ENCODE peak calls at places on chromosomes 2 and 18, in five cellular contexts. J is H1, L is HepG2, U is WTC11, K is GM23338. H is an unnamed sample.

GRCh38 chr2:117801826-117802225 is 12.7 kb upstream of the DDX18 start:
- DNase-seq in U (no peak), K (no peak), L (no peak), J (no peak), H (no peak)

GRCh38 chr2:70902067-70902442 is 33.6 kb upstream of the ATP6V1B1 start:
- DNase-seq in L (peak; percentile 50), U (no peak), J (no peak), K (no peak), H (no peak)

GRCh38 chr2:47437287-47437686 is 34.3 kb downstream of the MSH2 start:
- DNase-seq in K (peak; percentile 31), U (no peak), L (no peak), J (no peak), H (peak; percentile 10)

GRCh38 chr2:223477318-223477717 is 124.8 kb downstream of the SCG2 start:
- DNase-seq in U (no peak), L (no peak), J (no peak), K (no peak), H (no peak)

GRCh38 chr2:123993728-123994323 is 31.3 kb upstream of the CNTNAP5 start:
- DNase-seq in U (peak; percentile 63), J (peak; percentile 53), L (peak; percentile 20), K (peak; percentile 78), H (peak; percentile 16)

GRCh38 chr2:55490554-55490953 is 29.0 kb upstream of the CFAP36 start:
- DNase-seq in J (no peak), K (peak; percentile 68), U (no peak), L (peak; percentile 65), H (peak; percentile 44)

GRCh38 chr18:23716516-23716915 is 27.3 kb downstream of the LAMA3 start:
- DNase-seq in L (no peak), J (no peak), U (peak; percentile 30), K (peak; percentile 43), H (no peak)

GRCh38 chr18:63119647-63120046 is 199.9 kb downstream of the BCL2 start:
- DNase-seq in L (peak; percentile 6), U (peak; percentile 51), J (no peak), K (peak; percentile 66), H (no peak)

GRCh38 chr2:65142515-65142914 is 12.6 kb upstream of the RAB1A start:
- DNase-seq in U (no peak), K (no peak), L (no peak), J (no peak), H (no peak)

GRCh38 chr2:236972491-236973379 is 113.0 kb upstream of the COPS8 start:
- DNase-seq in K (peak; percentile 31), L (peak; percentile 76), J (no peak), U (peak; percentile 39), H (no peak)

GRCh38 chr2:236974206-236974605 is 111.5 kb upstream of the COPS8 start:
- DNase-seq in J (no peak), K (no peak), U (no peak), L (no peak), H (no peak)

GRCh38 chr2:236976271-236977120 is 109.2 kb upstream of the COPS8 start:
- DNase-seq in L (no peak), U (no peak), J (no peak), K (no peak), H (no peak)

GRCh38 chr2:236977199-236977883 is 108.3 kb upstream of the COPS8 start:
- DNase-seq in U (no peak), L (no peak), K (no peak), J (no peak), H (no peak)

GRCh38 chr2:236974752-236975151 is 110.9 kb upstream of the COPS8 start:
- DNase-seq in K (no peak), L (no peak), J (no peak), U (no peak), H (no peak)
- TF ChIP-seq CREB1 in K (no peak), L (no peak), J (no peak), U (no peak), H (no peak)

DNA sequence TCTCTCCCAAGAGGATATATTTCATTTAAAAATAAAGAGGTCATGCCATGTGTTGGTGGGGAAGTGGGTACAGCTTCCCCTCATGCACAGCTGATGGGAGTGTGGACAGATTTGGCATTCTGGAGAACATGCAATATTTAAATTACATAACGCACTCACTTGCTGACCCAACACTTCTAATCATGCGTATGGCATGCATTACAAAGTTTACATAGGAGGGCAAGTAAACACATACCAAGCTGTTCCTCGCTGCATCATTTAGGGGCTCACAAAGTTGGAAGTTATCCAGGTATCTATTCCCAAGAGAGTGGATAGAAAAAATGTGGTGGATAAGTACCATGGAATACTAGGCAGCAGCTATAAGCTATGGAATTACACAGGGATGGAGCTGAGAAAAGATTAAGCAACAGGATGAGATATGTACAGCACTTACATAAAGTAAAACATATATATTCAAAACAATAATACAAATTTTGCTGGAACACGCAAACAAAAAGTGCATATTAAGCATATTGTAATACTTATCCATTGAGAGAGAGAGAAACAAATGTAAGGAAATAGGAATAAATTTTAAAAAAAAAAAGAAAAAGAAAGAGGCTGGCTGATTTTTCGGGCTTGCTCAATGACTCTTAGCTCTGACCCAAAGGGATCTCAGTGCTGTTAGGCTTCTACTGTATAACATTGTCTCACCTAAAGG is 11.0 kb downstream of the CYP1B1 start:
- DNase-seq in L (no peak), U (no peak), K (no peak), J (no peak), H (no peak)
- TF ChIP-seq CREB1 in L (no peak), U (no peak), K (no peak), J (no peak), H (no peak)

GRCh38 chr2:241860184-241861078 is 1.7 kb upstream of the PDCD1 start:
- DNase-seq in J (no peak), U (no peak), L (no peak), K (no peak), H (no peak)
- TF ChIP-seq CREB1 in J (no peak), U (no peak), L (no peak), K (no peak), H (no peak)

GRCh38 chr2:239855863-239856587 is 169.1 kb downstream of the NDUFA10 start:
- DNase-seq in J (no peak), K (no peak), L (no peak), U (no peak), H (no peak)
- TF ChIP-seq CREB1 in J (no peak), K (no peak), L (no peak), U (no peak), H (no peak)

GRCh38 chr2:58044145-58044544 is 2.5 kb upstream of the VRK2 start:
- DNase-seq in U (no peak), K (no peak), J (no peak), L (no peak), H (no peak)

GRCh38 chr2:58042486-58042970 is 4.1 kb upstream of the VRK2 start:
- DNase-seq in K (no peak), U (no peak), L (peak; percentile 95), J (no peak), H (peak; percentile 10)

GRCh38 chr2:58033530-58033929 is 13.1 kb upstream of the VRK2 start:
- DNase-seq in U (no peak), K (no peak), J (no peak), L (no peak), H (no peak)

GRCh38 chr2:58035352-58035751 is 11.3 kb upstream of the VRK2 start:
- DNase-seq in L (no peak), J (no peak), K (no peak), U (no peak), H (no peak)

DNA sequence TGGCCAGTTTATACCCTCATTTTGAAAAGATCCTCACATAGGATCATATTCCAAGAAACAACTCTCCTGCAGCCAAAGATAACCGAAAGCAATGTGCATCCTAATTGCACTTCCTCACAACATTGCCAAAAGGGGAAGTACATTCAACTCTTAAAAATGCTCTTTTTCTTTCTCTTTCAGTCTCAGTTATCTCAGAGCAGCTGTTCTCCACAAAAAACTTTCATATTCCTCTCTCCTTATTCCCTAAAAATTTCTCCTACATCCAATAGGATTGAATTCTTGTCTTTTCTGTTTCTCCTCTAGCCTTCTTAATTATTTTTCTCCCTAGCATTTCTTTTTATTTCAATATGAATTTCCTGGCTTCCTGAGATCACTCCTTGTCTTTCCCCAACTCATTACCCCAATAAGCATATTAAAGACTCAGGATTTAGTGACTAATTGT is 7.4 kb upstream of the VRK2 start:
- DNase-seq in J (no peak), K (no peak), L (no peak), U (no peak), H (peak; percentile 61)
- TF ChIP-seq CREB1 in J (no peak), K (no peak), L (no peak), U (no peak), H (no peak)

GRCh38 chr2:154132827-154133226 is 261.1 kb downstream of the GALNT13 start:
- DNase-seq in K (no peak), L (no peak), U (no peak), J (no peak), H (no peak)

GRCh38 chr2:154130821-154131220 is 259.1 kb downstream of the GALNT13 start:
- DNase-seq in J (no peak), L (no peak), U (no peak), K (no peak), H (no peak)

GRCh38 chr2:154133823-154134222 is 262.1 kb downstream of the GALNT13 start:
- DNase-seq in L (no peak), J (no peak), U (no peak), K (no peak), H (no peak)
- TF ChIP-seq CREB1 in L (no peak), J (no peak), U (no peak), K (no peak), H (no peak)

DNA sequence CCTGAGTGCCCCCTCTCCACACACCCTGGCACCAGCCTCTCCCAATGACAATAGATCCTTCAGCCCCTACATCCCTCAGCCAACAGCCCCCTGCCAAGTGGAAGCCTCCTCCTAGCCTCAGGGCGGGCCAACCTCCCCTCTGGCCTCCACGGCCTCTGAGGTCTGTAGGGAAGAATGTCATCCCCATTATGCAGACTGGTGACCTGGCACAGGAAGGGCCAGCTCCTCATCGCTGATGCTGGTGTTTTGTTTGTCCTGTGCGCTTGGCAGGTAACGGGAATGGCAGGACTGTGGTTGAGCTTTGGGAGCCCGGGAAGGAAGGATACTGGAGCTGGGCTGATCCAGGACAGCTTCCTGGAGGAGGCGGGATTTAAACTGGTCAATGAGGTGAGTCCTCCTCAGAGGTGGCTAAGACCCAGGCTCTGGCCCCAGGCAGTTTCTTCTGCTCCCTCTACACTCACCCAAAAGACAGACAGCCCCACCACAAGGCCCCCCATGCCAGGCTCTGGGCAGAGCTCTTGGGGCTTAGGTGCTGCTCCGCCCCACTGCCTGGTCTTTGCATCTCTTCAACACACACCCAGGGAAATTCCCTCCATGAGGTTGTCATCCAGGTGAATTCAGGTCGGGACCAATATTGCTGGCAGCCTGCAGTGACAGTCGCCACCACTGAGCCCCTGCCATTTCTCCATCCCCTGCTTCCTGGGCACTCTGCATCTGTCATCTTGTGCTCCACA is 75.2 kb upstream of the SMAD7 start:
- DNase-seq in U (no peak), K (no peak), L (no peak), J (peak; percentile 42), H (no peak)
- TF ChIP-seq CREB1 in U (no peak), K (no peak), L (no peak), J (no peak), H (no peak)

GRCh38 chr2:103773884-103774283 is 1012.1 kb downstream of the TMEM182 start:
- DNase-seq in J (no peak), K (peak; percentile 15), U (no peak), L (peak; percentile 43), H (no peak)
- TF ChIP-seq CREB1 in J (no peak), K (no peak), U (no peak), L (peak; percentile 58), H (no peak)

GRCh38 chr2:133642831-133643230 is 74.6 kb upstream of the NCKAP5 start:
- DNase-seq in K (no peak), U (no peak), J (no peak), L (no peak), H (no peak)
- TF ChIP-seq CREB1 in K (no peak), U (no peak), J (no peak), L (no peak), H (no peak)

GRCh38 chr2:230267556-230267955 is 42.0 kb downstream of the SP140 start:
- DNase-seq in L (no peak), U (no peak), K (no peak), J (no peak), H (no peak)
- TF ChIP-seq CREB1 in L (no peak), U (no peak), K (no peak), J (no peak), H (no peak)